ENCODE peak calls at places on chromosomes 3 and 15, in four cellular contexts. J is activated CD4-positive, CD25-positive, alpha-beta regulatory T cell treated with anti-CD3 and anti-CD28 coated beads, Interleukin-2, amount 50 U/mL, for 72 hours; X is activated T-cell treated with anti-CD3 and anti-CD28 coated beads, Interleukin-2, amount 50 U/mL, for 72 hours; K is prostate gland. L is an unnamed sample.

GRCh38 chr15:53835309-53835708 is 75.8 kb upstream of the WDR72 start:
- DNase-seq in J (no peak), X (no peak), K (no peak), L (peak)

GRCh38 chr3:48467473-48468267 is 21.1 kb downstream of the ATRIP start:
- DNase-seq in J (no peak), X (no peak), K (no peak), L (no peak)

GRCh38 chr3:52495096-52495495 is at the start of gene STAB1:
- DNase-seq in J (no peak), X (no peak), K (no peak), L (no peak)

GRCh38 chr3:8903191-8903590 is 60.1 kb downstream of the RAD18 start:
- DNase-seq in J (no peak), X (no peak), K (no peak), L (no peak)

GRCh38 chr3:111691293-111691909 is 96.3 kb upstream of the ZBED2 start:
- DNase-seq in J (no peak), X (no peak), K (no peak), L (peak)

GRCh38 chr15:31353931-31354330 is 27.3 kb downstream of the KLF13 start:
- DNase-seq in J (no peak), X (no peak), K (no peak), L (no peak)

GRCh38 chr3:36540898-36541518 is 160.7 kb downstream of the STAC start:
- DNase-seq in J (no peak), X (no peak), K (no peak), L (peak)

GRCh38 chr3:38636464-38636863 is 13.0 kb downstream of the SCN5A start:
- DNase-seq in J (no peak), X (no peak), K (no peak), L (no peak)

GRCh38 chr3:9214599-9214998 is 34.8 kb downstream of the SRGAP3 start:
- DNase-seq in J (no peak), X (no peak), K (no peak), L (no peak)

GRCh38 chr3:99620077-99620476 is 18.3 kb upstream of the COL8A1 start:
- DNase-seq in J (no peak), X (no peak), K (no peak), L (no peak)

L was measured in RCC 7860.